ENCODE peak calls at places on chromosomes 4 and X, in five cellular contexts. D is foreskin fibroblast, O is pancreas, X is HFF-Myc, H is H9. Y is an unnamed sample.

GRCh38 chr4:21879187-21879586 is 69.4 kb downstream of the KCNIP4 start:
- DNase-seq in X (no peak), D (peak), O (no peak), H (peak), Y (no peak)

GRCh38 chrX:120791013-120791643 is 84.5 kb downstream of the CT47B1 start:
- DNase-seq in X (peak), D (peak), O (peak), H (no peak), Y (no peak)

GRCh38 chr4:109708990-109709389 is 5.7 kb upstream of the CASP6 start:
- DNase-seq in H (no peak), X (no peak), O (no peak), D (no peak), Y (no peak)

GRCh38 chrX:6778547-6779231 is 243.8 kb upstream of the VCX3A start:
- DNase-seq in X (no peak), H (peak), O (peak), D (no peak), Y (no peak)

GRCh38 chr4:156322592-156322991 is 368.9 kb upstream of the CTSO start:
- DNase-seq in X (peak), D (peak), O (no peak), H (no peak), Y (no peak)

GRCh38 chr4:100933628-100934027 is 413.7 kb downstream of the PPP3CA start:
- DNase-seq in H (no peak), O (no peak), X (peak), D (peak), Y (no peak)

GRCh38 chr4:153785830-153786721 is 2.8 kb downstream of the SFRP2 start:
- DNase-seq in H (no peak), D (no peak), O (no peak), X (no peak), Y (no peak)

GRCh38 chr4:156615066-156615514 is 356.5 kb downstream of the PDGFC start:
- DNase-seq in D (peak), O (no peak), H (no peak), X (peak), Y (no peak)

GRCh38 chr4:127782025-127782274 is 172 bp upstream of the HSPA4L start:
- DNase-seq in H (peak), O (peak), D (peak), X (peak), Y (peak)

GRCh38 chrX:118272237-118272636 is 73.7 kb upstream of the WDR44 start:
- DNase-seq in X (no peak), O (no peak), D (peak), H (no peak), Y (no peak)

GRCh38 chrX:130778773-130779172 is 124.2 kb downstream of the ENOX2 start:
- DNase-seq in H (no peak), D (peak), O (no peak), X (no peak), Y (no peak)

GRCh38 chr4:154559141-154559841 is 3.5 kb upstream of the FGB start:
- DNase-seq in O (peak), X (peak), D (peak), H (peak), Y (no peak)

GRCh38 chrX:71106427-71106826 is at the start of gene CXorf65:
- DNase-seq in O (no peak), H (no peak), X (no peak), D (no peak), Y (no peak)

GRCh38 chrX:30935985-30936384 is 46.9 kb upstream of the TAB3 start:
- DNase-seq in O (peak), X (no peak), H (peak), D (no peak), Y (no peak)

GRCh38 chr4:15882675-15883086 is 55.9 kb downstream of the FGFBP1 start:
- DNase-seq in H (peak), X (peak), O (peak), D (peak), Y (no peak)

GRCh38 chr4:82431026-82431745 is 796 bp downstream of the ENOPH1 start:
- DNase-seq in D (no peak), O (peak), H (peak), X (no peak), Y (no peak)

GRCh38 chr4:182556576-182556975 is 313.4 kb downstream of the TENM3 start:
- DNase-seq in H (no peak), O (no peak), D (no peak), X (no peak), Y (no peak)

GRCh38 chr4:92122911-92123310 is 180.9 kb upstream of the GRID2 start:
- DNase-seq in H (no peak), D (no peak), O (no peak), X (no peak), Y (no peak)

GRCh38 chr4:108433832-108434231 is 186.5 kb upstream of the RPL34 start:
- DNase-seq in O (no peak), X (peak), H (no peak), D (peak), Y (no peak)

GRCh38 chr4:147122697-147123472 is 177.2 kb upstream of the TTC29 start:
- DNase-seq in O (no peak), X (no peak), D (no peak), H (no peak), Y (no peak)

GRCh38 chrX:13151806-13152510 is 107.5 kb upstream of the FAM9C start:
- DNase-seq in H (no peak), X (no peak), O (no peak), D (no peak), Y (no peak)

GRCh38 chrX:39764441-39764914 is 333.3 kb downstream of the BCOR start:
- DNase-seq in X (no peak), O (no peak), H (no peak), D (no peak), Y (no peak)

GRCh38 chrX:137234651-137235402 is 201.0 kb upstream of the GPR101 start:
- DNase-seq in H (no peak), D (no peak), X (no peak), O (no peak), Y (no peak)

GRCh38 chrX:150486011-150486410 is 82.4 kb upstream of the MTM1 start:
- DNase-seq in H (peak), X (no peak), O (peak), D (peak), Y (no peak)

GRCh38 chr4:77217526-77217925 is 60.5 kb downstream of the CCNG2 start:
- DNase-seq in O (no peak), X (no peak), H (no peak), D (no peak), Y (no peak)

GRCh38 chr4:113445286-113445685 is 316.3 kb downstream of the CAMK2D start:
- DNase-seq in D (peak), X (peak), H (no peak), O (no peak), Y (no peak)

GRCh38 chr4:30056016-30056415 is 664.2 kb upstream of the PCDH7 start:
- DNase-seq in X (no peak), D (no peak), O (no peak), H (no peak), Y (no peak)

GRCh38 chr4:81432825-81433224 is 38.9 kb downstream of the RASGEF1B start:
- DNase-seq in X (no peak), D (no peak), H (no peak), O (no peak), Y (no peak)

GRCh38 chrX:129823115-129823514 is 20.6 kb downstream of the ZDHHC9 start:
- DNase-seq in O (no peak), D (no peak), H (no peak), X (no peak), Y (no peak)

GRCh38 chrX:28177202-28177601 is 196.0 kb upstream of the DCAF8L1 start:
- DNase-seq in X (no peak), D (no peak), O (peak), H (peak), Y (no peak)

GRCh38 chr4:147326581-147326980 is 154.3 kb upstream of the EDNRA start:
- DNase-seq in O (no peak), H (no peak), D (peak), X (peak), Y (no peak)

GRCh38 chr4:39331191-39331590 is 35.0 kb downstream of the RFC1 start:
- DNase-seq in D (no peak), X (no peak), H (no peak), O (no peak), Y (no peak)

GRCh38 chrX:46978341-46979291 is 66.4 kb downstream of the JADE3 start:
- DNase-seq in O (peak), H (peak), X (peak), D (peak), Y (peak)
- TF ChIP-seq CTCF in O (peak), H (peak), X (peak), D (peak), Y (peak)

DNA sequence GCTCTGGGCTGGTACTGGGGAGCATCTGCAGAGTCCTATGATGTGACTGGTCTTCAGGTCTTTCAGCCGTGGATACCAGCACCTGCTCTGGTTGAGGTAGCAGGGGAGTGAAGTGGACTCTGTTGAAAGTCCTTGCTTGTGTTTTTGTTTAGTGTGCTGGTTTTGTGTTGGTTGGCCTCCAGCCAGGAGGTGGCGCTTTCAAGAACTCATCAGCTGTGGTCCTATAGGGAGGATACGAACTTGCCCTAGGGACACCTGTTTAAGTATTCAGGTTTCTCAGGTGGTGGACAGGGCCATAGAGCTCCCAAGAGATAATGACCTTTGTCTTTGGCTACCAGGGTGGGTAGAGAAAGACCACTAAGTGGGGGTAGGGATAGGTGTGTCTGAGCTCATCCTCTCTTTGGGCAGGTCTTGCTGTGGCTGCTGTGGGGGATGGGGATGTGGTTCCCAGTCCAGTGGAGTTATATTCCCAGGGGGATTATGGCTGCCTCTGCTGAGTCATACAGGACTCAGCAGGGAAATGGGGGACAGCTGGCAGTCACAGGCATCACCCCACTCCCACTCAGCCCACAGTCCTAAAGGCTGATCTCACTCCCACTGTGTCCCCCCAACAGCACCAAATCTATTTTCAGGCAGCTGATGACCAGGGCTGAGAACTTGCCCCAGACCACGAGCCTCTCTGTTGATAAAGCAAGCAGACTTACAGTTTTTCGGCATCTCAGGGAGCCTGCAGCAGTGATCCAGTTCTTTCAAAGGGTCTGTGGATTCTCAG is 24.1 kb downstream of the MSMO1 start:
- DNase-seq in O (no peak), X (no peak), D (no peak), H (peak), Y (no peak)
- TF ChIP-seq CTCF in O (no peak), X (no peak), D (no peak), H (peak), Y (peak)

GRCh38 chr4:6909113-6909969 is at the start of gene TBC1D14:
- DNase-seq in X (no peak), D (peak), O (peak), H (peak), Y (peak)
- TF ChIP-seq CTCF in X (peak), D (no peak), O (no peak), H (peak), Y (peak)

DNA sequence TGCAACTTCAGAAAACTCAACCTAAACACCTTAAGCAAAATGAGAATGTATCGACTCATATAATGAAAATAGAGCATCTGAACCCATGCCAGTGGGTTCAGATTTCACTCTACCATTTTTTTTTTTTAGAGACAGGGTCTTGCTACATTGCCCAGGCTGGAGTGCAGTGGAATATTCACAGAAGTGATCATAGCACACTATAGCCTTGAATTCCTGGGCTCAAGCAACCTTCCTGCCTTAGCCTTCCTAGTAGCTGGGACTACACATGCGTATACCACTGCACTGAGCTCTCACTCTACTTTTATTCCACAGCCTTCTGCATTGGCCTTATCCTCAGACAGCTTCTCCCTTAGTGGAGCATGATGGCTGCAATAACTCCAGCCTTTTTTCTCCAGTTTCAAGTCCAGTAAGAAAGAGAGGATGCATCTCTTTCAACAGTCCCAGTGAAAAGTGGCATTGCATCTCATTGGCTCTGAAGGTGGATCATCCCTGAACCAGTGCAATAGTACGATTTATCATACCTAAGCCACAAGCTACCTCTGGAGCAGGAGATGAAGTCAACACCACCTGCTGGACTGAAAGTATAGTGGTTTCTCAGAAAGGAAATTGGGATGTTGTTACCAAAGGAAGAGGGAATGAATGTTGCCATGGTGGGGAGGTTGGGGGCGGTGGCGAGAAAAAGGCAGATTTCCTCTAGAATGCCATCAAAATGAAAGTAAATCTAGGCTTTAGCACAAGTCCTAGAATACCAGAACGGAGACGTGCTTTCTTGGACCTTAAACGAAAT is 2.0 kb upstream of the SOD3 start:
- DNase-seq in X (no peak), O (no peak), D (no peak), H (no peak), Y (no peak)
- TF ChIP-seq CTCF in X (peak), O (no peak), D (peak), H (peak), Y (peak)

DNA sequence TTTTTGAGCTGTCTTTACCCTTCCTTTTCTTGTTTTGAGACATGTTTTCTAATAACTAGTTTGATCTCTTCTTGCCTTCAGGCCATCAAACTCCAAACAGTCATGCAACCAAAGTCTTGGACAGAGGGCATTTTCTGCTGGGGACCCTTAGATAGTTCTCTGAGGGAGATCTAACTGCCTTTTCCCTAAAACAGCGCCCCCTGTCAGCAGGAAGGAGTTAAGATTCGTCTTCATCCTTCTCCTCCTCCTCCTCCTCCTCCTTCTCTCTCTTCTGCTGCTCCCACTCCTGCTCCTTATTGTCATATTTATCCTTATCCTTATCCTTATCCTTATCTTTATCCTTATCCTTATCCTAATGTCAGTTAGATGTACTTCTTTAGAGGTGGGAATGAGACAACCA is 417.2 kb downstream of the TRAM1L1 start:
- DNase-seq in D (no peak), H (no peak), X (no peak), O (no peak), Y (no peak)
- TF ChIP-seq CTCF in D (no peak), H (peak), X (no peak), O (no peak), Y (peak)

DNA sequence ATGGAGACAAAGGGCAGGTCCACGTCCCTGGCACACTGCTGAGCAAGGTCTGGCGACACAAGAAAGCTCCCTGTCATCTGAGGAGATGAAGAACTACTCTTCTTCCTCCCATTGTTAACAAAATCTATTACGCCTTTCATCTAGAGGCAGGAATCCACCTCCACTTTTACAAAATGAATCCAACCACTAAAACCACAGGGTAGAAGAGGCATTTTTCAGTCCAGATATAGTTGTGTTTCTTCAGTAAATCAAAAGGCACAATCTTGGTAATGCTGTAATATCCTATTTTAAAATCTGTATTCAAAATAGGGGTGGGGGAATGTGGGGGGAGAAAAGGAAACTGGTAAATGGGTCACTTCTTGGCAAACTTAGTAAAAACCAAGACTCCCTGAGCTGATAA is 101.4 kb downstream of the CDS1 start:
- DNase-seq in O (no peak), D (no peak), X (no peak), H (no peak), Y (no peak)
- TF ChIP-seq CTCF in O (no peak), D (no peak), X (no peak), H (no peak), Y (no peak)

GRCh38 chr4:86935833-86936721 is 1.3 kb downstream of the AFF1 start:
- DNase-seq in D (peak), O (peak), X (no peak), H (peak), Y (no peak)
- TF ChIP-seq CTCF in D (no peak), O (no peak), X (no peak), H (no peak), Y (no peak)

GRCh38 chrX:68492583-68492982 is 6.3 kb upstream of the YIPF6 start:
- DNase-seq in O (no peak), H (no peak), X (no peak), D (no peak), Y (no peak)

GRCh38 chrX:68487924-68488323 is 10.9 kb upstream of the YIPF6 start:
- DNase-seq in H (no peak), O (no peak), X (no peak), D (no peak), Y (no peak)

GRCh38 chrX:68487254-68487653 is 11.6 kb upstream of the YIPF6 start:
- DNase-seq in H (no peak), D (no peak), O (no peak), X (no peak), Y (no peak)

GRCh38 chrX:68488657-68489056 is 10.2 kb upstream of the YIPF6 start:
- DNase-seq in X (no peak), O (no peak), H (no peak), D (no peak), Y (no peak)

GRCh38 chrX:68490644-68491043 is 8.2 kb upstream of the YIPF6 start:
- DNase-seq in X (no peak), D (no peak), O (no peak), H (no peak), Y (no peak)
- TF ChIP-seq CTCF in X (peak), D (peak), O (no peak), H (peak), Y (peak)

DNA sequence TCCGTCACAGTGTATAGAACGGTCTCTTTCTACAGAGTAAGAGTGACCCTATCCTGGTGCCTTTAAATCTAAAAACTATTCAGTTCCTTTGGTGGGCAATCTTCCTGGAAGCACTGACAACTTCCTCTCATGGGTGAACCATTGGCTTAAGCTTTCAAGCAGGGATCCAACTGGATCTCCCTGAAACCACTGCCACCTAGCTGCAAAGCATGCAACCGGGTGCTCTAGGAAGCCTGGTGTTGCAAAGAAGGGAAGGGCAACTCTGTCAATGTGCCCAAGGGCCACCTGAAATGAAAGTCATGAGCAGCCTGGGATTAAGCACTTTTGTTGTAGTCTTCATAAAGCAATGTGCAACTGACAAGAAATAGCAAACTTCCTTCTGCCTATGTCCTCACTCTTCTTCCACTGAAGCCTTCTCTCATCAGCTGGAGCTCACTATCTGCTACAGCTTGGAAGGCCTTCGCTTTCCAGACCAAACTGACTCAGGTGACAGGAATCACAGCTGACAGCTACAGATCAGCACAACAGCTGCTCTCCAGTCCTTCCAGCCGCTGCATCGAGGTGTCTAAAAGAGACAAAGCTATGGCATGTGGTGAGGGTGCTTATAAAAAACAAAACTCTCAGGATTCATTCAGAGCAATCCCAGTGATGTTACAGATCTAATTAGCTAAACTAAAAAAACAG is 46.1 kb downstream of the SETD7 start:
- DNase-seq in H (peak), D (no peak), X (no peak), O (no peak), Y (no peak)
- TF ChIP-seq CTCF in H (peak), D (peak), X (peak), O (peak), Y (peak)